ENCODE peak calls at places on chromosomes 6 and 20, in eight cellular contexts. E is prostate gland, W is H1, Y is colonic mucosa, G is heart right ventricle, I is PC-3, X is SK-N-SH, H is fibroblast of lung. D is an unnamed sample. For H3K4me1 and H3K36me3, the result is how much of the 10 kb centered on the place peaks cover.

GRCh38 chr6:6556162-6556737 is 32.3 kb upstream of the LY86 start:
- DNase-seq in H (peak), G (no peak), I (no peak), E (no peak), X (no peak), W (no peak), Y (no peak), D (no peak)

GRCh38 chr20:63695419-63696310 is 787 bp upstream of the TNFRSF6B start:
- DNase-seq in G (peak), E (no peak), H (no peak), I (no peak), X (peak), W (no peak), Y (no peak), D (no peak)

GRCh38 chr6:100774681-100775080 is 106.4 kb downstream of the ASCC3 start:
- DNase-seq in Y (no peak), H (no peak), G (no peak), X (no peak), I (peak), E (no peak), W (no peak), D (no peak)

GRCh38 chr6:393391-394221 is 2.1 kb downstream of the IRF4 start:
- DNase-seq in X (no peak), I (no peak), Y (no peak), G (no peak), H (no peak), W (no peak), E (no peak), D (no peak)

GRCh38 chr6:146917182-146917581 is 287.0 kb upstream of the STXBP5 start:
- DNase-seq in Y (no peak), E (no peak), H (no peak), W (no peak), X (no peak), G (no peak), I (no peak), D (no peak)

GRCh38 chr6:30690403-30691207 is at the start of gene NRM:
- DNase-seq in Y (peak), H (peak), W (no peak), I (peak), E (peak), G (peak), X (peak), D (peak)

GRCh38 chr6:131383421-131384411 is 189.3 kb upstream of the ARG1 start:
- DNase-seq in X (no peak), W (no peak), H (no peak), G (no peak), Y (no peak), I (no peak), E (no peak), D (no peak)

GRCh38 chr6:89954721-89955148 is 60.5 kb downstream of the GJA10 start:
- DNase-seq in W (no peak), I (no peak), G (no peak), E (no peak), Y (no peak), X (no peak), H (no peak), D (no peak)

GRCh38 chr6:44738652-44739141 is 351.2 kb downstream of the CDC5L start:
- DNase-seq in W (no peak), I (no peak), G (no peak), E (no peak), H (peak), Y (no peak), X (no peak), D (no peak)

GRCh38 chr20:57664924-57665588 is 44.8 kb downstream of the PMEPA1 start:
- DNase-seq in G (no peak), W (no peak), X (no peak), H (no peak), E (no peak), I (no peak), Y (no peak), D (no peak)

GRCh38 chr6:122653094-122653493 is 42.9 kb downstream of the PKIB start:
- DNase-seq in G (no peak), H (no peak), Y (no peak), I (peak), E (no peak), W (no peak), X (no peak), D (no peak)

GRCh38 chr6:40510442-40510841 is 76.7 kb downstream of the LRFN2 start:
- DNase-seq in I (no peak), Y (no peak), W (no peak), E (no peak), X (peak), G (no peak), H (no peak), D (no peak)

GRCh38 chr6:445571-446417 is 54.2 kb downstream of the IRF4 start:
- DNase-seq in E (no peak), I (no peak), H (no peak), G (no peak), X (no peak), Y (no peak), W (no peak), D (no peak)

GRCh38 chr6:153263489-153263888 is 132.4 kb upstream of the RGS17 start:
- DNase-seq in I (no peak), W (no peak), E (no peak), H (no peak), Y (no peak), G (no peak), X (no peak), D (no peak)

GRCh38 chr6:37489697-37490336 is 9.9 kb downstream of the CCDC167 start:
- DNase-seq in G (peak), I (no peak), X (peak), W (no peak), Y (no peak), H (peak), E (no peak), D (peak)

GRCh38 chr20:18056174-18057105 is 1.3 kb downstream of the OVOL2 start:
- DNase-seq in H (peak), I (peak), X (peak), W (no peak), E (no peak), Y (peak), G (no peak), D (no peak)

GRCh38 chr6:150327117-150327774 is 41.6 kb upstream of the IYD start:
- DNase-seq in X (no peak), G (peak), W (no peak), H (no peak), Y (no peak), I (no peak), E (no peak), D (no peak)

GRCh38 chr20:61050491-61050890 is 201.6 kb upstream of the CDH4 start:
- DNase-seq in E (no peak), I (no peak), G (no peak), H (no peak), Y (no peak), X (no peak), W (no peak), D (no peak)

GRCh38 chr6:124964084-124964763 is 2.0 kb downstream of the RNF217 start:
- DNase-seq in E (no peak), Y (peak), G (no peak), W (no peak), X (no peak), I (no peak), H (peak), D (peak)

GRCh38 chr6:27565839-27566779 is 93.2 kb upstream of the ZNF184 start:
- DNase-seq in X (no peak), W (no peak), E (no peak), I (no peak), G (no peak), H (no peak), Y (no peak), D (no peak)

GRCh38 chr6:91781946-91782345 is 1195.1 kb upstream of the MAP3K7 start:
- DNase-seq in G (no peak), H (no peak), Y (no peak), W (no peak), X (no peak), I (no peak), E (no peak), D (no peak)

GRCh38 chr6:147654103-147654845 is 145.8 kb downstream of the SAMD5 start:
- DNase-seq in W (no peak), I (no peak), Y (no peak), E (no peak), X (no peak), G (no peak), H (peak), D (no peak)

GRCh38 chr6:76578746-76579145 is 506.3 kb upstream of the IMPG1 start:
- DNase-seq in X (no peak), Y (no peak), H (no peak), G (no peak), E (no peak), W (no peak), I (no peak), D (no peak)

GRCh38 chr6:103191391-103192093 is 1668.2 kb downstream of the HACE1 start:
- DNase-seq in Y (no peak), I (no peak), X (no peak), E (no peak), W (no peak), G (no peak), H (no peak), D (no peak)

GRCh38 chr20:5315807-5316187 is 957 bp downstream of the PROKR2 start:
- DNase-seq in H (no peak), X (peak), W (no peak), Y (no peak), G (no peak), E (no peak), I (no peak), D (no peak)

GRCh38 chr20:5312518-5312917 is 4.2 kb downstream of the PROKR2 start:
- DNase-seq in X (no peak), W (no peak), I (no peak), Y (no peak), H (no peak), G (no peak), E (no peak), D (no peak)

GRCh38 chr20:5313916-5314315 is 2.8 kb downstream of the PROKR2 start:
- DNase-seq in I (no peak), Y (no peak), W (no peak), H (no peak), G (no peak), X (no peak), E (no peak), D (no peak)

DNA sequence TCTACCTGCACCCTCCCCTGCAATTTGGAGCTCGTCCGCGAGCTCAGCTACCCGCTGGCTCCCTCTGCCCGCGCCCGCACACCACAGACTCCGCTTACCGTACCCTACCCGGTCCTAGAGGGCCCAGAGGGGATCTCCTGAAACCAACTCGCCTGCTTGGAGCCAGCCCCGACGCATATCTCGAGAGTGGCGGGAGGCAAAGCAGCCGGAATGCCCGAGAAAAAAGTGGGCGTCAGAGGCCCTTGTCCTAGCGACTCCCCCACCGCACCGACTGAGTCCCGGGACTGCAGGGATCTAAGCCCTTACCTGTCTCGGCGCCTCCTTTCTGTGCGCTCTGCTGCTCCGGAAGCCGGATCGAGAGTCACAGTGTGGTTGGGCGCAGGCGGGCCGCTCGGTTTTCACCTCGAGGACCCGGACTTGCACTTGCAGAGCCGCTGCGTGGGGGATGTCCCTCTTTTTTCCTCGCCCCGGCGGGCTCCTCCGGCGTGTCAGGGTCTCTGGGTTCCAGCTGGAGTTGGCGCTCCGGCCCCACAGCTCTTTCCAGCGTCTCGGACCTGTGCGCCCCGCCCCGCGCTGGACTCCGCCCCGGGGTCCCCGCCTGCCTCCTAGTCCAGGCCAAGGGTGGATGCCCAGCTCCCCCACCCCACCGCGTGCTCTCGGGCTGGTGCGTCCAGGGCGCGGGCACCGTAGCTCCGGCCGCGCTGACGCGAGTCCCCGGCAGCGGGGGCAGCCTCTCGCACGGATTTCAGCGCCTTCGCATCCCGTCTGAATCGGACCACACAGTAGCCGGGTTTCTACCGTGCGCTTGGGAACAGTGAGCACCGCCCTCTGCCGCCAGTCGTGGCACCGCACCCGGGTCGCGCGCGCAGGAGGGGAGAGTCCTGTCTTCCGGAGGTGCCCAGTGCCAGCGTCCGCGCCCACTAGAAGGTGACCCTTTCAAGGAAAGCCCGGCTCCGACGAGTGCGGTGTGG is at the start of gene PROKR2:
- DNase-seq in W (peak), I (no peak), G (peak), Y (no peak), E (no peak), H (no peak), X (peak), D (peak)
- TF ChIP-seq CTCF in W (peak), I (no peak), G (no peak), Y (no peak), E (no peak), H (no peak), X (no peak), D (no peak)

GRCh38 chr20:46330072-46330763 is 21.9 kb upstream of the CDH22 start:
- DNase-seq in X (peak), H (no peak), I (no peak), G (no peak), E (peak), W (no peak), Y (no peak), D (no peak)
- H3K4me1 ChIP-seq in X (half or more), H (under half), I (under half), G (under half), E (under half), W (under half), Y (under half), D (under half)

GRCh38 chr6:133814797-133815196 is 74.1 kb upstream of the TCF21 start:
- DNase-seq in G (no peak), E (no peak), Y (no peak), W (no peak), X (no peak), I (peak), H (peak), D (no peak)

GRCh38 chr6:133818320-133818719 is 70.6 kb upstream of the TCF21 start:
- DNase-seq in G (no peak), X (no peak), H (no peak), I (no peak), E (no peak), Y (no peak), W (no peak), D (no peak)

GRCh38 chr6:133817460-133818047 is 71.4 kb upstream of the TCF21 start:
- DNase-seq in X (peak), G (no peak), E (no peak), I (peak), Y (peak), H (no peak), W (peak), D (peak)

GRCh38 chr6:133815313-133815712 is 73.6 kb upstream of the TCF21 start:
- DNase-seq in X (no peak), W (no peak), Y (no peak), I (no peak), E (no peak), H (no peak), G (no peak), D (no peak)

DNA sequence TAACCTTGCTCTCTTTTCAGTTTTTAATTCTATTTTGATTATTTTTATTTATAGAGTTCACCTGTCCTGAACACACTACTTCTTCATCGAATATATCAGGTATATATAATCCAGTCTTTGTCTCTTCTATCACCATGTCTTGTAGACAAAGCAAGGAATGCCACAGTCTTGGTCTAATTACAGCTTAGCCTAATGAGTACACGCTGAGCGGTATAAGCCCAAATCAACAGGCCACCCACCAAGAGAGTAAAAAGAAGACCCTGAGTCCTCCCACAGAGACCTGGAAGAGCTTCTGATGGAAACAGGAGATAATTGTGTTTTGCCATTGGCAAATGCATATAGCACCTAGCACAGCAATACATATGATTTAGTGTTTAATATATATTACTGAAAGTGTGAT is 68.7 kb upstream of the TCF21 start:
- DNase-seq in I (no peak), E (no peak), G (no peak), X (no peak), H (no peak), Y (no peak), W (no peak), D (no peak)
- H3K36me3 ChIP-seq in I (under half), E (under half), G (under half), X (under half), H (under half), Y (under half), W (under half), D (under half)

GRCh38 chr6:33702345-33702977 is 9.0 kb downstream of the UQCC2 start:
- DNase-seq in G (no peak), W (no peak), Y (no peak), X (peak), E (no peak), H (peak), I (peak), D (peak)
- TF ChIP-seq CTCF in G (no peak), W (peak), Y (no peak), X (peak), E (peak), H (peak), I (peak), D (peak)

GRCh38 chr6:75486850-75487568 is 6.6 kb downstream of the FILIP1 start:
- DNase-seq in H (no peak), X (no peak), I (no peak), G (no peak), W (no peak), E (no peak), Y (no peak), D (no peak)
- H3K4me1 ChIP-seq in H (under half), X (under half), I (under half), G (under half), W (under half), E (under half), Y (under half), D (under half)

DNA sequence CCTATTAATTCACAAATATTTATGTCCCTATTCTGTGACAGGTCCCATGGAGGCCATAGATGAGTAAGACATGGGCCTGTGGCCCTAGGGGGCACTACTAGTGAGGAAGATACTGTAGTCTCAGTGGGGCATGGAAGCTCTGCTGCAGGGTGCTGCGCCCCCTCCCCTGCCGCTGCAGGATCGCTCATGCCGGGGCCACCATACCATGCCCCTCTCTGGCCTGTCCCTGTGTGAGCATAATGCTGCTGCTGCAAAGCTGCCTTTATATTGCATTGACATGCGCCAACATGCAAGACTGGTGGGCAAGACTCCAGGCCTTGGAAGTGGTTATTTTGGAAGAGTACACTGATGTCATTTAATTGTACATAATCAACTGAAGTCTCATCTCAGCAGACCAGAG is 60.0 kb downstream of the TOX2 start:
- DNase-seq in H (no peak), I (no peak), Y (no peak), X (no peak), G (no peak), W (no peak), E (no peak), D (no peak)
- H3K36me3 ChIP-seq in H (under half), I (under half), Y (under half), X (under half), G (under half), W (under half), E (under half), D (under half)

DNA sequence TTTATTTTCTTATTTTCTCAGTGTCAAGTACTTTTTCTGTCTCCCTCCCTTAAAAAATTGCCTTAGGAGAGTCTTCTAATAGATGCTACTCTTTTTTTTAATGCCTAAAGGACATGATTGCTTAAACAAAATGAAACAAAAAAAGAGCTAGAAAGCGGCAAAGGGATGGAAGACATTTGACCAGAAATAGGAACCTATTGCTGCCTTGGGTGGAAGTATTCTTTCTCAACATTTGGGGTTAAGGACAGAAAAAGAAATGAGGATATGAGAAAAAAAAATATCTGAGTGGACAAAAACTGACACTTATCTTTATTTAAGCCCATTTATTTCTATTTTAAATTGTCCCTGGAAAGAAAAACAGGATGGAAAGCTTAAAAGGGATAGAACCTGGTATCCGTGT is 664.9 kb upstream of the CITED2 start:
- DNase-seq in G (no peak), Y (no peak), I (no peak), H (no peak), W (no peak), E (no peak), X (no peak), D (no peak)
- TF ChIP-seq CTCF in G (no peak), Y (no peak), I (no peak), H (no peak), W (no peak), E (no peak), X (no peak), D (no peak)

GRCh38 chr6:137520520-137520919 is 26.3 kb upstream of the OLIG3 start:
- DNase-seq in W (no peak), I (no peak), X (no peak), H (no peak), G (no peak), E (no peak), Y (no peak), D (no peak)
- H3K4me1 ChIP-seq in W (under half), I (under half), X (under half), H (under half), G (under half), E (under half), Y (under half), D (under half)